ENCODE peak calls at places on chromosomes 1 and 21, in six cellular contexts. D, Z, V, L, K and X are unnamed samples.

GRCh38 chr1:155977607-155978324 is 581 bp downstream of the ARHGEF2 start:
- DNase-seq in K (no peak), L (peak; percentile 76), V (peak; percentile 68), D (peak; percentile 43), Z (peak; percentile 51), X (peak; percentile 54)

GRCh38 chr1:165313906-165314305 is 42.6 kb downstream of the LMX1A start:
- DNase-seq in Z (no peak), L (no peak), K (no peak), V (no peak), D (no peak), X (no peak)

GRCh38 chr1:30099587-30099986 is 623.8 kb downstream of the MATN1 start:
- DNase-seq in L (no peak), V (no peak), K (no peak), Z (no peak), D (no peak), X (no peak)

GRCh38 chr1:220843481-220844011 is 35.7 kb upstream of the HLX start:
- DNase-seq in D (peak; percentile 9), Z (no peak), K (no peak), L (no peak), V (no peak), X (peak; percentile 73)

GRCh38 chr1:63677497-63677896 is 84.3 kb downstream of the PGM1 start:
- DNase-seq in Z (no peak), K (no peak), L (no peak), D (no peak), V (no peak), X (no peak)

GRCh38 chr1:153945131-153945794 is 1.3 kb downstream of the DENND4B start:
- DNase-seq in D (peak; percentile 30), V (peak; percentile 82), Z (peak; percentile 65), L (peak; percentile 82), K (peak; percentile 58), X (peak; percentile 85)

GRCh38 chr1:154489863-154490262 is 12.2 kb upstream of the TDRD10 start:
- DNase-seq in D (no peak), Z (no peak), L (no peak), K (no peak), V (no peak), X (no peak)

GRCh38 chr1:6269997-6270401 is 9.1 kb upstream of the GPR153 start:
- DNase-seq in D (no peak), L (no peak), K (no peak), Z (peak; percentile 76), V (no peak), X (no peak)

GRCh38 chr1:160124709-160125478 is 9.3 kb downstream of the ATP1A2 start:
- DNase-seq in L (no peak), K (peak; percentile 82), Z (no peak), D (no peak), V (no peak), X (peak; percentile 25)

GRCh38 chr21:40846566-40847411 is at the start of gene DSCAM:
- DNase-seq in D (peak; percentile 12), V (no peak), Z (no peak), K (no peak), L (no peak), X (no peak)

GRCh38 chr1:54407957-54408700 is 1.9 kb upstream of the SSBP3 start:
- DNase-seq in K (peak; percentile 91), L (no peak), Z (no peak), D (no peak), V (no peak), X (no peak)

GRCh38 chr1:156601122-156601830 is at the start of gene GPATCH4:
- DNase-seq in V (peak; percentile 78), L (peak; percentile 73), K (peak; percentile 96), D (peak; percentile 83), Z (peak; percentile 79), X (peak; percentile 80)

GRCh38 chr1:30629501-30629900 is 93.9 kb downstream of the MATN1 start:
- DNase-seq in L (no peak), V (no peak), K (no peak), D (no peak), Z (no peak), X (no peak)

GRCh38 chr1:173249349-173249748 is 42.2 kb upstream of the TNFSF4 start:
- DNase-seq in D (no peak), Z (no peak), K (no peak), V (no peak), L (no peak), X (no peak)

GRCh38 chr1:221294244-221294643 is 415.0 kb downstream of the HLX start:
- DNase-seq in Z (no peak), L (no peak), D (no peak), V (no peak), K (peak; percentile 30), X (no peak)

GRCh38 chr1:7558041-7558461 is 213.0 kb upstream of the VAMP3 start:
- DNase-seq in K (no peak), L (no peak), V (no peak), D (no peak), Z (no peak), X (peak; percentile 62)

GRCh38 chr1:53982762-53983101 is 35.3 kb downstream of the LDLRAD1 start:
- DNase-seq in V (no peak), Z (no peak), D (no peak), K (no peak), L (no peak), X (no peak)

GRCh38 chr1:93738075-93738622 is 56.5 kb upstream of the BCAR3 start:
- DNase-seq in D (no peak), K (peak; percentile 97), V (no peak), L (no peak), Z (no peak), X (no peak)

GRCh38 chr1:11207898-11208611 is 18.9 kb downstream of the ANGPTL7 start:
- DNase-seq in D (no peak), K (no peak), L (no peak), Z (no peak), V (no peak), X (no peak)

GRCh38 chr1:203328714-203329122 is 22.2 kb downstream of the FMOD start:
- DNase-seq in V (no peak), D (peak; percentile 90), K (no peak), Z (peak; percentile 74), L (no peak), X (no peak)

GRCh38 chr1:1034438-1034759 is 14.5 kb downstream of the AGRN start:
- DNase-seq in V (no peak), Z (no peak), K (no peak), D (no peak), L (no peak), X (no peak)

GRCh38 chr1:47623174-47623940 is 185.5 kb downstream of the FOXD2 start:
- DNase-seq in D (no peak), V (no peak), L (no peak), K (no peak), Z (no peak), X (peak; percentile 13)

GRCh38 chr21:26136686-26137085 is 33.9 kb downstream of the APP start:
- DNase-seq in L (peak; percentile 50), K (no peak), Z (no peak), D (no peak), V (peak; percentile 34), X (no peak)

GRCh38 chr21:32455548-32455947 is 43.0 kb downstream of the EVA1C start:
- DNase-seq in Z (no peak), K (no peak), D (no peak), V (no peak), L (no peak), X (no peak)

GRCh38 chr1:108643492-108644333 is 17.2 kb downstream of the HENMT1 start:
- DNase-seq in L (peak; percentile 69), D (peak; percentile 68), K (peak; percentile 59), V (peak; percentile 55), Z (peak; percentile 53), X (peak; percentile 38)

GRCh38 chr21:27448960-27449359 is 482.1 kb upstream of the ADAMTS5 start:
- DNase-seq in Z (no peak), D (peak; percentile 16), L (no peak), K (no peak), V (no peak), X (peak; percentile 19)
- TF ChIP-seq CTCF in Z (no peak), D (no peak), L (no peak), K (no peak), V (no peak), X (no peak)

GRCh38 chr1:114349891-114350605 is 161.0 kb downstream of the TRIM33 start:
- DNase-seq in L (no peak), D (no peak), V (no peak), K (no peak), Z (no peak), X (no peak)

GRCh38 chr1:114345930-114346479 is 165.0 kb downstream of the TRIM33 start:
- DNase-seq in K (no peak), L (no peak), Z (no peak), V (no peak), D (peak; percentile 31), X (peak; percentile 36)

GRCh38 chr1:114344656-114345055 is 166.3 kb downstream of the TRIM33 start:
- DNase-seq in V (no peak), K (peak; percentile 94), D (no peak), L (no peak), Z (no peak), X (no peak)

GRCh38 chr1:114347431-114348209 is 163.4 kb downstream of the TRIM33 start:
- DNase-seq in D (no peak), V (no peak), K (no peak), L (no peak), Z (no peak), X (no peak)

DNA sequence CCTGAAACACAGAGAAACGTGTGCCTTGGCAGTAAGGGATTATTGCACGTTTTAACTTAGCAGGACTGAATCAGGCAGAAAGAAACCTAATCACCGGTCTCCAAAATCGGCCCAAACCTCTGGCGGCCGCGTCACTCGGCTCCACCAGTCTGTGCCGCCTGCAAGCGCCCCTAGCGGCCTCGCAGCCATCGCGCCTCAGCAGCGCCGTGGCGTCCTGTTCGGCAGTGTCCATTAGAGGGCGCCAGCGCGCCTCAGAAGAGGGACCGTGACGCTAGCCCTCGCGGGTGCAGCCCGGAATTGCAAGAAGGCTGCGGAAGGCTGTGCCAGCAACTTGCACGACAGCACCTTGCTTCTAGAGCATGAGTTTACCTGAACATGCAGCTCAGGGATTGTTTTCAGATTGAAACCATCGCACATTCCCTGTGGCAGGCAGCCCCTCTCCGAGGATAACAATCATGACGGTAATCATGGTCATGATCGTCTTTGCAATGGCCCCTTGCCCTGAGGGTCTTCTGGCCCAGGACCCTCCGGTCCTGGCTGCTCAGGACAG is 164.4 kb downstream of the TRIM33 start:
- DNase-seq in V (peak; percentile 96), D (peak; percentile 96), L (peak; percentile 96), Z (peak; percentile 97), K (peak; percentile 91), X (peak; percentile 96)
- TF ChIP-seq CTCF in V (peak; percentile 100), D (peak; percentile 100), L (peak; percentile 100), Z (peak; percentile 100), K (peak; percentile 100), X (peak; percentile 100)

GRCh38 chr1:16236091-16236494 is 890 bp downstream of the CPLANE2 start:
- DNase-seq in D (peak; percentile 68), K (peak; percentile 41), V (peak; percentile 54), Z (peak; percentile 63), L (peak; percentile 57), X (peak; percentile 41)
- TF ChIP-seq CTCF in D (no peak), K (peak; percentile 59), V (peak; percentile 23), Z (peak; percentile 35), L (peak; percentile 5), X (no peak)

GRCh38 chr1:67668660-67669059 is 16.3 kb upstream of the GADD45A start:
- DNase-seq in K (no peak), L (no peak), Z (peak; percentile 85), V (no peak), D (no peak), X (no peak)

GRCh38 chr1:67659229-67659628 is 25.8 kb upstream of the GADD45A start:
- DNase-seq in D (no peak), L (no peak), Z (no peak), V (no peak), K (no peak), X (no peak)

GRCh38 chr1:67664048-67664447 is 21.0 kb upstream of the GADD45A start:
- DNase-seq in L (no peak), V (no peak), D (no peak), K (no peak), Z (no peak), X (no peak)

GRCh38 chr1:67662884-67663283 is 22.1 kb upstream of the GADD45A start:
- DNase-seq in D (no peak), V (no peak), L (no peak), Z (no peak), K (no peak), X (no peak)
- TF ChIP-seq CTCF in D (no peak), V (no peak), L (no peak), Z (no peak), K (no peak), X (no peak)